ENCODE peak calls at places on chromosome 6, in four cellular contexts. J is K562, K is HepG2, U is GM12878. V is an unnamed sample.

GRCh38 chr6:26240157-26240980 is 124.6 kb upstream of the BTN3A2 start:
- DNase-seq in K (no peak), J (no peak), U (peak; percentile 89), V (peak; percentile 78)

GRCh38 chr6:68012822-68013221 is 622.3 kb upstream of the ADGRB3 start:
- DNase-seq in K (no peak), U (no peak), J (no peak), V (no peak)

GRCh38 chr6:166228839-166229528 is 61.3 kb upstream of the TBXT start:
- DNase-seq in K (no peak), J (no peak), U (no peak), V (no peak)

GRCh38 chr6:65231616-65232015 is 475.4 kb downstream of the EYS start:
- DNase-seq in J (no peak), U (no peak), K (no peak), V (no peak)

GRCh38 chr6:44787254-44787844 is 399.8 kb downstream of the CDC5L start:
- DNase-seq in J (no peak), K (no peak), U (no peak), V (no peak)

GRCh38 chr6:157841211-157841840 is 18.3 kb downstream of the SNX9 start:
- DNase-seq in U (peak; percentile 73), K (no peak), J (peak; percentile 91), V (no peak)

GRCh38 chr6:32973144-32973854 is 4.9 kb downstream of the BRD2 start:
- DNase-seq in K (peak; percentile 50), U (no peak), J (peak; percentile 65), V (peak; percentile 50)

GRCh38 chr6:127518710-127519468 is at the start of gene MTCL3:
- DNase-seq in K (no peak), J (no peak), U (no peak), V (peak; percentile 43)

GRCh38 chr6:105317607-105318533 is 85.0 kb downstream of the PREP start:
- DNase-seq in U (no peak), K (peak; percentile 8), J (peak; percentile 9), V (no peak)

DNA sequence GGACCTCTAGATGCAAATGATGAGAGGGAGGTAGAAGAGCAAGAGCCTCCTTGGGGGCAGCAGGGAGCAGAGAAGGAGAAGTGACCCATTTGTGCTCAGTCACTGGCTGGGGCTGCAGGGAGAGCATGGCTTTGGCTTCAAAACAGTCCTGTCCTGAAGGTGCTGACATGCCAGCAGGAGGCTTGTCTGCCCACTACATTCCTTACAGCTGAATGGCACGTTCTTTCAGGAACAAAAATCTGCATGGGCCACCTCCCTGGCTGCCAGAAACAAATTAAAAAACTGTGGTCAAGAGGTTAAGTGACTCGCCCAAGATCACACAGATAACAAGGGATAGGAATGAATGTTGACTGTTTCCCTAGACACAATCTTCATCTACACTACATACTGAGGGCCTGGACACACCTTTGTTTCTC is 188.8 kb downstream of the HIVEP2 start:
- DNase-seq in U (no peak), J (no peak), K (peak; percentile 23), V (no peak)
- TF ChIP-seq BRCA1 in U (no peak), J (no peak), K (no peak), V (no peak)

GRCh38 chr6:36329798-36330291 is 6.8 kb downstream of the BNIP5 start:
- DNase-seq in U (no peak), K (no peak), J (peak; percentile 28), V (peak; percentile 58)
- TF ChIP-seq YY1 in U (no peak), K (no peak), J (no peak), V (no peak)

DNA sequence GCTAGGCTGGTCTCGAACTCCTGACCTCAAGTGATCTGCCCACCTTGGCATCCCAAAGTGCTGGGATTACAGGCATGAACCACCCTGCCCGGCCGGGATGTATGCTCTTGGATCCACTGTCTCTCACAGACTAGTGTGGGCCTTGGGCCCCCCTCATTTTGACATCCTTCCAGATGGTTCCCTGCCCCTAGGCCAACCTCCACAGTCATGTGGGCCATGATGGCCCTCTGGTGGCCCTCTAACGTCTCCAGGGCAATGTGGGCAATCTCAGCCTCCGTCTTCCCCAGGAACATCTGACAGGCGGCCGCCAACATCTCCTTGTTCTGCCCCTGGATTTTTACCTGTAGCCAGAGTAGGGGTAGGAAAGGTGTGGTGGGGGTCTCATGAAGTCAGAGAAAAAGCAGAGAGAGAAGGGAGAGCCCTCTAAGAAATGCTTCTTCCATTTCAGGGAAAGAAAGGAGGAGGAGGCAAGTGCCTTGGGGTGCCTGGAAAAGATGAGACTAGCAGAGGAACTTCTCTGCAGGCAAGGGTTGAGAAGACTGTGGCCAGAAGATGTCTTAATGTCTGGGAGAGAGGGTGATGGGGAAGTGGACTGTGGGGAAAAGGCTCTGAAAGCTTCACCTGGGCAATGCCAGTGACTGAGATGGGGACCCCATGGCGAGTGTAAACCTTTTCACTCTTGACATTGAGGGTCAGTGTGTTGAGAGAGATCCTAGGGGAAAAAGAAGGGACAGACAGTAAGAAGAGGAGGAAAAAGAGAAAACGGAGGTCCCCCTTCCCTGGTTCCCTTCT is 1.3 kb downstream of the FLOT1 start:
- DNase-seq in J (no peak), K (no peak), U (no peak), V (no peak)
- TF ChIP-seq BRCA1 in J (no peak), K (no peak), U (no peak), V (no peak)

GRCh38 chr6:158869604-158870417 is 50.6 kb upstream of the EZR start:
- DNase-seq in U (peak; percentile 98), J (peak; percentile 98), K (no peak), V (peak; percentile 69)
- TF ChIP-seq YY1 in U (no peak), J (no peak), K (no peak), V (no peak)

DNA sequence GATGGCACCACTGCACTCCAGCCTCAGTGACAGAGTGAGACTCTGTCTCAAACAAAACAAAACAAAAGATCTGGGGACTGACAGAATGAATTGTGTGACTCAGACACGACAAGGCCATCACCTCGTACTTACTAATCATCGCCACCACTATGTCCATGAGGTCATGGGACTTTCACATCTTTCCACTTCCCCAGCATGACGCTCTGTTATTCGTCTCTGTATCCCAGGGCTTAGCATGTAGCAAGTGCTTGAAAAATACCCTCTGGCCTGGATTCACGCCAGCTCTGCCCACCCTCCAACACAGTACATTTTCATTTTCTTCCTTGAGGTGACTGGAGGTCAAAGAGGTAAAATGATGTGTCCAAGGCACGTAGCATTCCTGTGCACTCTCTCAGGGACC is 27.8 kb downstream of the FGD2 start:
- DNase-seq in K (no peak), U (no peak), J (peak; percentile 74), V (no peak)
- TF ChIP-seq BRCA1 in K (no peak), U (no peak), J (peak; percentile 27), V (no peak)